ENCODE peak calls at places on chromosome 20, in four cellular contexts. One of them, this sample, is unnamed.

GRCh38 chr20:10357974-10358373 is 76.0 kb downstream of the MKKS start:
- DNase-seq in mesothelial cell of epicardium: no peak
- DNase-seq in ELR: peak; percentile 39
- DNase-seq in AML-193: peak; percentile 32
- DNase-seq in this sample: peak; percentile 42

GRCh38 chr20:50278684-50279531 is 88.3 kb downstream of the CEBPB start:
- DNase-seq in mesothelial cell of epicardium: no peak
- DNase-seq in ELR: no peak
- DNase-seq in AML-193: no peak
- DNase-seq in this sample: no peak

GRCh38 chr20:60327971-60328660 is 369.9 kb downstream of the CDH26 start:
- DNase-seq in AML-193: no peak
- DNase-seq in ELR: no peak
- DNase-seq in mesothelial cell of epicardium: no peak
- DNase-seq in this sample: no peak

GRCh38 chr20:11372831-11373230 is 544.9 kb upstream of the BTBD3 start:
- DNase-seq in AML-193: no peak
- DNase-seq in ELR: no peak
- DNase-seq in mesothelial cell of epicardium: no peak
- DNase-seq in this sample: no peak

GRCh38 chr20:461254-462198 is 807 bp downstream of the TBC1D20 start:
- DNase-seq in AML-193: no peak
- DNase-seq in mesothelial cell of epicardium: peak; percentile 45
- DNase-seq in ELR: peak; percentile 59
- DNase-seq in this sample: peak; percentile 66

GRCh38 chr20:6769953-6770831 is 2.7 kb downstream of the BMP2 start:
- DNase-seq in ELR: no peak
- DNase-seq in mesothelial cell of epicardium: peak; percentile 37
- DNase-seq in AML-193: no peak
- DNase-seq in this sample: no peak

GRCh38 chr20:46255440-46256104 is 52.7 kb downstream of the CDH22 start:
- DNase-seq in mesothelial cell of epicardium: peak; percentile 85
- DNase-seq in AML-193: no peak
- DNase-seq in ELR: no peak
- DNase-seq in this sample: no peak

GRCh38 chr20:23235173-23236027 is 115.2 kb upstream of the NXT1 start:
- DNase-seq in mesothelial cell of epicardium: no peak
- DNase-seq in ELR: peak; percentile 55
- DNase-seq in AML-193: peak; percentile 67
- DNase-seq in this sample: peak; percentile 68

GRCh38 chr20:46784450-46785127 is 75.1 kb downstream of the SLC2A10 start:
- DNase-seq in ELR: peak; percentile 49
- DNase-seq in mesothelial cell of epicardium: no peak
- DNase-seq in AML-193: no peak
- DNase-seq in this sample: no peak

GRCh38 chr20:17666491-17666890 is 15.6 kb downstream of the RRBP1 start:
- DNase-seq in AML-193: no peak
- DNase-seq in ELR: no peak
- DNase-seq in mesothelial cell of epicardium: no peak
- DNase-seq in this sample: no peak

GRCh38 chr20:17845701-17846475 is 122.7 kb downstream of the SNX5 start:
- DNase-seq in mesothelial cell of epicardium: no peak
- DNase-seq in AML-193: no peak
- DNase-seq in ELR: peak; percentile 25
- DNase-seq in this sample: no peak

GRCh38 chr20:64113444-64113775 is 6.0 kb upstream of the NPBWR2 start:
- DNase-seq in AML-193: no peak
- DNase-seq in mesothelial cell of epicardium: no peak
- DNase-seq in ELR: no peak
- DNase-seq in this sample: no peak

GRCh38 chr20:48698507-48699267 is 129.1 kb downstream of the PREX1 start:
- DNase-seq in AML-193: no peak
- DNase-seq in mesothelial cell of epicardium: no peak
- DNase-seq in ELR: no peak
- DNase-seq in this sample: no peak

GRCh38 chr20:32479012-32479411 is 106.1 kb downstream of the NOL4L start:
- DNase-seq in mesothelial cell of epicardium: no peak
- DNase-seq in ELR: no peak
- DNase-seq in AML-193: no peak
- DNase-seq in this sample: no peak

GRCh38 chr20:31740208-31740607 is 1.1 kb downstream of the TPX2 start:
- DNase-seq in ELR: peak; percentile 87
- DNase-seq in mesothelial cell of epicardium: no peak
- DNase-seq in AML-193: no peak
- DNase-seq in this sample: peak; percentile 95

GRCh38 chr20:11891827-11892521 is 25.7 kb upstream of the BTBD3 start:
- DNase-seq in ELR: peak; percentile 89
- DNase-seq in mesothelial cell of epicardium: peak; percentile 34
- DNase-seq in AML-193: peak; percentile 64
- DNase-seq in this sample: peak; percentile 87

GRCh38 chr20:59573837-59574236 is 30.5 kb upstream of the PHACTR3 start:
- DNase-seq in ELR: no peak
- DNase-seq in AML-193: no peak
- DNase-seq in mesothelial cell of epicardium: no peak
- DNase-seq in this sample: no peak

This sample was measured in RKO.